ENCODE peak calls at places on chromosome 20, in ten cellular contexts. C is AG04450; Z is pancreas; Y is left ventricle myocardium inferior; X is CD8-positive, alpha-beta T cell; O is adrenal gland; V is cardiac muscle cell; N is small intestine; W is mucosa of descending colon; A is PC-9. D is an unnamed sample. For H3K9me3, the result is how much of the 10 kb centered on the place peaks cover.

GRCh38 chr20:25315418-25316210 is 67.7 kb downstream of the PYGB start:
- DNase-seq in O (no peak), X (no peak), V (no peak), W (peak), Y (no peak), A (peak), Z (no peak), N (no peak), C (no peak), D (no peak)

GRCh38 chr20:9114709-9115108 is 45.8 kb downstream of the PLCB4 start:
- DNase-seq in W (no peak), O (no peak), Z (no peak), V (no peak), Y (no peak), A (no peak), C (no peak), N (no peak), X (no peak), D (no peak)

GRCh38 chr20:32439132-32439829 is 81.2 kb downstream of the ASXL1 start:
- DNase-seq in A (no peak), N (no peak), W (no peak), Y (no peak), Z (no peak), O (no peak), V (no peak), X (no peak), C (peak), D (no peak)

GRCh38 chr20:3111995-3112394 is 27.5 kb upstream of the AVP start:
- DNase-seq in V (no peak), W (no peak), X (no peak), Y (no peak), Z (no peak), A (no peak), O (no peak), C (no peak), N (no peak), D (no peak)

GRCh38 chr20:25126630-25127029 is 44.7 kb upstream of the VSX1 start:
- DNase-seq in A (no peak), W (no peak), C (no peak), V (no peak), Z (no peak), N (no peak), X (no peak), O (no peak), Y (no peak), D (no peak)

GRCh38 chr20:54019127-54019526 is 51.3 kb downstream of the BCAS1 start:
- DNase-seq in A (no peak), V (no peak), C (no peak), W (no peak), O (no peak), Y (no peak), Z (no peak), N (no peak), X (no peak), D (no peak)

GRCh38 chr20:50034567-50035170 is 51.9 kb downstream of the SNAI1 start:
- DNase-seq in Y (no peak), C (no peak), Z (no peak), A (no peak), V (no peak), O (peak), X (no peak), W (no peak), N (no peak), D (peak)

GRCh38 chr20:45592574-45593189 is 13.6 kb upstream of the WFDC8 start:
- DNase-seq in O (no peak), N (peak), C (no peak), V (peak), Z (no peak), Y (no peak), A (peak), W (no peak), X (no peak), D (no peak)

GRCh38 chr20:47019106-47019824 is 124.6 kb downstream of the EYA2 start:
- DNase-seq in W (no peak), C (peak), O (peak), V (peak), A (no peak), N (no peak), X (no peak), Y (no peak), Z (no peak), D (no peak)

GRCh38 chr20:40687384-40688128 is 1.5 kb downstream of the MAFB start:
- DNase-seq in O (peak), Y (peak), V (peak), A (no peak), C (no peak), Z (peak), W (peak), X (no peak), N (peak), D (peak)

GRCh38 chr20:25058051-25058796 is at the start of gene ACSS1:
- DNase-seq in W (peak), N (peak), V (no peak), X (peak), O (peak), Z (peak), Y (peak), C (no peak), A (peak), D (no peak)

GRCh38 chr20:22797103-22797502 is 212.7 kb upstream of the FOXA2 start:
- DNase-seq in Y (no peak), X (no peak), W (no peak), Z (no peak), C (no peak), A (peak), V (no peak), N (no peak), O (no peak), D (no peak)

GRCh38 chr20:64091762-64092161 is 7.6 kb upstream of the LKAAEAR1 start:
- DNase-seq in Y (no peak), O (no peak), Z (no peak), V (no peak), X (no peak), N (no peak), C (no peak), W (no peak), A (no peak), D (no peak)

GRCh38 chr20:48682529-48683385 is 145.0 kb downstream of the PREX1 start:
- DNase-seq in Y (peak), W (peak), O (peak), X (no peak), A (peak), N (peak), C (peak), V (peak), Z (peak), D (no peak)

GRCh38 chr20:41340327-41341055 is at the start of gene LPIN3:
- DNase-seq in O (peak), Z (peak), N (peak), X (peak), A (peak), Y (peak), C (no peak), V (peak), W (peak), D (peak)

GRCh38 chr20:47778398-47779354 is 6.6 kb downstream of the SULF2 start:
- DNase-seq in X (no peak), C (no peak), W (no peak), V (no peak), Z (no peak), A (no peak), N (no peak), O (no peak), Y (no peak), D (peak)

GRCh38 chr20:37392441-37393195 is 46.7 kb downstream of the SRC start:
- DNase-seq in C (no peak), W (no peak), V (no peak), N (no peak), X (no peak), A (no peak), O (no peak), Z (no peak), Y (no peak), D (no peak)

GRCh38 chr20:20462185-20462584 is 94.3 kb downstream of the INSM1 start:
- DNase-seq in V (no peak), Y (no peak), X (no peak), C (no peak), W (no peak), Z (no peak), N (no peak), A (no peak), O (no peak), D (no peak)

GRCh38 chr20:63223121-63223825 is 7.3 kb upstream of the YTHDF1 start:
- DNase-seq in X (peak), Y (no peak), O (no peak), Z (peak), C (no peak), W (no peak), N (peak), V (peak), A (no peak), D (peak)

GRCh38 chr20:48928832-48929725 is 7.6 kb downstream of the ARFGEF2 start:
- DNase-seq in X (no peak), Y (no peak), V (no peak), W (no peak), N (no peak), A (no peak), C (no peak), O (peak), Z (no peak), D (no peak)

GRCh38 chr20:34037121-34037520 is 43.4 kb downstream of the RALY start:
- DNase-seq in Y (no peak), C (no peak), X (peak), V (no peak), W (no peak), O (no peak), N (no peak), Z (no peak), A (no peak), D (no peak)

GRCh38 chr20:16256981-16257380 is 316.3 kb downstream of the KIF16B start:
- DNase-seq in X (no peak), A (no peak), Z (no peak), W (no peak), N (no peak), C (no peak), V (no peak), Y (no peak), O (no peak), D (no peak)

GRCh38 chr20:5657190-5657872 is 92.9 kb upstream of the SHLD1 start:
- DNase-seq in Y (peak), A (peak), V (peak), X (no peak), Z (peak), W (no peak), O (peak), C (peak), N (peak), D (peak)

GRCh38 chr20:51750037-51750769 is 18.0 kb downstream of the ATP9A start:
- DNase-seq in A (peak), O (peak), C (peak), W (peak), N (peak), Z (peak), Y (peak), V (no peak), X (no peak), D (peak)

GRCh38 chr20:32456869-32457421 is 98.8 kb downstream of the ASXL1 start:
- DNase-seq in V (peak), C (no peak), X (peak), A (no peak), W (peak), Y (no peak), Z (no peak), O (no peak), N (no peak), D (no peak)

GRCh38 chr20:33442136-33443005 is 1.2 kb downstream of the SNTA1 start:
- DNase-seq in O (peak), A (no peak), Y (no peak), V (no peak), N (no peak), W (no peak), Z (no peak), X (no peak), C (no peak), D (no peak)

GRCh38 chr20:38283236-38283635 is 20.7 kb upstream of the BPI start:
- DNase-seq in Z (no peak), Y (no peak), C (no peak), O (no peak), X (no peak), V (no peak), W (no peak), N (no peak), A (no peak), D (no peak)

GRCh38 chr20:43812216-43812615 is 85.4 kb upstream of the GTSF1L start:
- DNase-seq in N (no peak), A (peak), Z (no peak), C (no peak), O (no peak), X (no peak), W (no peak), V (no peak), Y (no peak), D (no peak)
- H3K9me3 ChIP-seq in N (under half), A (under half), Z (under half), C (under half), O (under half), X (under half), W (under half), V (under half), Y (under half), D (under half)

GRCh38 chr20:30487947-30488926 is 769.2 kb upstream of the DEFB115 start:
- DNase-seq in N (no peak), X (no peak), W (no peak), C (no peak), Y (no peak), O (no peak), V (no peak), Z (no peak), A (no peak), D (no peak)
- H3K9me3 ChIP-seq in N (under half), X (under half), W (half or more), C (half or more), Y (under half), O (under half), V (under half), Z (under half), A (under half), D (half or more)

DNA sequence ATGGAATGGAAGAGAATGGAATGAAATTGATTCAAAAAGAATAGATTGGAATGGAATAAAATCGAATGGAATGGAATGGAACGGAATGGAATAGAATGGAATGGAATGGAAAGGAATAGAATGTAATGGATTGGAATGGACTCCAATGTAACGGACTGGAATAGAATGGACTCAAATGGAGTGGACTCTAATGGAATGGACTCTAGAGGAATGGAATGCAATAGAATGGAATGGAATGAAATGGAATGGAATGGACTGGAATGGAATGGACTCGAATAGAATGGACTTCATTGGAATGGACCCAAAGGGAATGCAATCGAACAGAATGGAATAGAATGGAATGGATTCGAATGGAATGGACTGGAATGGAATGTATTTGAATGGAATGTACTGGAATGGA is 19.7 kb upstream of the DEFB115 start:
- DNase-seq in Z (no peak), X (no peak), V (no peak), Y (no peak), N (no peak), W (no peak), C (no peak), A (no peak), O (no peak), D (no peak)
- H3K9me3 ChIP-seq in Z (under half), X (under half), V (under half), Y (half or more), N (under half), W (half or more), C (half or more), A (half or more), O (under half), D (under half)

GRCh38 chr20:55291251-55291650 is 714.1 kb downstream of the CBLN4 start:
- DNase-seq in N (no peak), Z (no peak), V (no peak), W (no peak), Y (no peak), X (no peak), C (no peak), O (no peak), A (no peak), D (no peak)
- H3K9me3 ChIP-seq in N (under half), Z (under half), V (under half), W (under half), Y (under half), X (under half), C (under half), O (under half), A (under half), D (under half)